ENCODE peak calls at places on chromosomes 3 and 15, in eight cellular contexts. B is fibroblast of pulmonary artery, K is lower lobe of right lung, E is IMR-90, A is mucosa of descending colon, Y is transverse colon, D is cardiac fibroblast, O is lower leg skin. F is an unnamed sample.

GRCh38 chr3:29868702-29869101 is 587.8 kb downstream of the RBMS3 start:
- DNase-seq in B (no peak), K (no peak), E (no peak), A (no peak), Y (no peak), D (no peak), O (no peak), F (no peak)

GRCh38 chr15:25859838-25860645 is 3.1 kb downstream of the ATP10A start:
- DNase-seq in B (no peak), K (no peak), E (no peak), A (peak), Y (no peak), D (no peak), O (peak), F (no peak)

GRCh38 chr15:64842986-64843561 is 1.4 kb downstream of the PLEKHO2 start:
- DNase-seq in B (peak), K (peak), E (peak), A (peak), Y (peak), D (peak), O (peak), F (no peak)

GRCh38 chr3:10552631-10552943 is 47.2 kb upstream of the ATP2B2 start:
- DNase-seq in B (no peak), K (no peak), E (no peak), A (no peak), Y (no peak), D (no peak), O (peak), F (no peak)

GRCh38 chr15:35545316-35545824 is 595 bp downstream of the DPH6 start:
- DNase-seq in B (peak), K (peak), E (peak), A (peak), Y (peak), D (peak), O (no peak), F (peak)

GRCh38 chr3:69888040-69888945 is 111.2 kb upstream of the SAMMSON start:
- DNase-seq in B (no peak), K (no peak), E (no peak), A (no peak), Y (no peak), D (no peak), O (no peak), F (no peak)

GRCh38 chr3:44234674-44235268 is 6.9 kb upstream of the TOPAZ1 start:
- DNase-seq in B (no peak), K (no peak), E (no peak), A (no peak), Y (no peak), D (no peak), O (no peak), F (no peak)

GRCh38 chr3:187064210-187065115 is 74.8 kb downstream of the RPL39L start:
- DNase-seq in B (peak), K (no peak), E (peak), A (no peak), Y (no peak), D (peak), O (no peak), F (no peak)

GRCh38 chr3:10867384-10867783 is 51.4 kb downstream of the SLC6A11 start:
- DNase-seq in B (peak), K (no peak), E (no peak), A (no peak), Y (no peak), D (peak), O (no peak), F (no peak)

GRCh38 chr3:33918357-33918756 is 119.9 kb downstream of the PDCD6IP start:
- DNase-seq in B (peak), K (no peak), E (no peak), A (no peak), Y (no peak), D (no peak), O (no peak), F (no peak)

GRCh38 chr15:41911691-41912345 is 18.0 kb upstream of the SPTBN5 start:
- DNase-seq in B (no peak), K (no peak), E (no peak), A (no peak), Y (no peak), D (no peak), O (no peak), F (no peak)

GRCh38 chr15:92915766-92916435 is 15.8 kb downstream of the CHD2 start:
- DNase-seq in B (no peak), K (no peak), E (peak), A (no peak), Y (no peak), D (no peak), O (no peak), F (no peak)

GRCh38 chr15:89408512-89409183 is 74.0 kb upstream of the POLG start:
- DNase-seq in B (peak), K (no peak), E (peak), A (no peak), Y (no peak), D (no peak), O (no peak), F (no peak)
- H3K4me3 ChIP-seq in B (peak), K (peak), E (peak), A (no peak), Y (peak), D (peak), O (no peak), F (no peak)

GRCh38 chr15:45251888-45252287 is at the start of gene SLC28A2:
- DNase-seq in B (no peak), K (no peak), E (no peak), A (no peak), Y (peak), D (no peak), O (no peak), F (no peak)
- TF ChIP-seq CTCF in B (no peak), K (no peak), E (no peak), A (no peak), Y (no peak), D (no peak), O (no peak), F (no peak)

GRCh38 chr15:83108266-83109219 is 1.1 kb downstream of the TM6SF1 start:
- DNase-seq in B (peak), K (peak), E (peak), A (peak), Y (peak), D (peak), O (peak), F (no peak)
- H3K4me3 ChIP-seq in B (peak), K (peak), E (peak), A (no peak), Y (no peak), D (peak), O (no peak), F (no peak)

DNA sequence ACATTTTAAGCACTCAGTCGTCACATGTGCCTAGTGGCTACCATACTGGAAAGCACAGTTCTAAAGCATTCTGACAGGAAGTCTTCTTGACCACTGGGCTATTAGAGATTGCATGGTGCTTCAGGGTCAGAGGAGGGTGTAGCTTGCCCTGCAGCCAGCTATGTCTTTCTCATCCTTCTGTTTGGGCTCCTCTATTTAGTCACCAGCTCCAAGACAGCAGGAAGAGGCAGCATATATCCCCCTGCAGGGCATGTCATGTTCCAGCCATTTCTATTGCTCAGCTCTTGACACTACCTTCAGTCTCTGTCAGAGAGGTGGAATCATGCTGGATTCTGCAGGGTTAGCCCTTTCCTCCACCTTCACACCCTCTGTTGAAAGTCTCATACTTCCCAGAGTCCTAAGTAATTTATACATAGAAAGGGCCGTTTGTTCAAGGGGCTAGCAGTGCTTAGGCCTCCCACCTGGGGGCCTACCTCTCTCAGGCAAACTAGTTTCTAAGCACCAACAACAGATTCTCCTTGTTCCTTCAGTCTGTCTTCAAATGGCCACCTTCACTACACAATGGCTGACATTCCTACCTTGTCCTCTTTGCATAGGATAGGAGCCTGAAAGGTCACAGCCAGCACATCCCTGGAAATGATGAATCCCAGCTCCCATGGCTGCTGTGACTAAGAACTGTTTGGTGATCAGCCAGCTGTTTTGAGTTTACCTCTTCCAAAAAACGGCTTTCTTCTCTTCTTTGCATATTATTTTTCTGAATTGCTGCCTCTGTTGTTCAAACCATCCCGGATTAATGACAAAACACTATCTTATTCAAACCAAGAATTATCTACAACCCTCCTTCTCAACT is 115.7 kb upstream of the BFSP2 start:
- DNase-seq in B (no peak), K (no peak), E (peak), A (no peak), Y (no peak), D (no peak), O (no peak), F (no peak)
- TF ChIP-seq CTCF in B (no peak), K (no peak), E (no peak), A (no peak), Y (no peak), D (no peak), O (no peak), F (no peak)

GRCh38 chr3:185786956-185787877 is 37.6 kb downstream of the IGF2BP2 start:
- DNase-seq in B (no peak), K (no peak), E (no peak), A (no peak), Y (no peak), D (no peak), O (no peak), F (no peak)
- H3K4me3 ChIP-seq in B (no peak), K (no peak), E (no peak), A (no peak), Y (no peak), D (no peak), O (no peak), F (no peak)

F was measured in kidney epithelial cell.